ENCODE peak calls at places on chromosomes 2 and 18, in four cellular contexts. A is endodermal cell, U is GM10248, Z is adrenal gland. Y is an unnamed sample.

GRCh38 chr2:237593596-237594310 is 3.2 kb upstream of the RAB17 start:
- DNase-seq in U (no peak), Z (no peak), A (peak), Y (no peak)

GRCh38 chr2:167057461-167057860 is 169.2 kb downstream of the XIRP2 start:
- DNase-seq in Z (no peak), A (no peak), U (no peak), Y (no peak)

GRCh38 chr2:46122318-46122970 is 174.8 kb upstream of the EPAS1 start:
- DNase-seq in Z (no peak), U (no peak), A (no peak), Y (no peak)

GRCh38 chr2:183123959-183124221 is 353 bp upstream of the NUP35 start:
- DNase-seq in A (no peak), U (peak), Z (no peak), Y (no peak)

GRCh38 chr2:38739524-38739923 is 11.6 kb downstream of the SRSF7 start:
- DNase-seq in Z (no peak), U (no peak), A (no peak), Y (no peak)

GRCh38 chr2:205524656-205525055 is 157.6 kb upstream of the NRP2 start:
- DNase-seq in U (no peak), A (no peak), Z (no peak), Y (no peak)

GRCh38 chr2:95270541-95271081 is 3.6 kb upstream of the PROM2 start:
- DNase-seq in Z (no peak), A (peak), U (no peak), Y (peak)

GRCh38 chr2:216897561-216898203 is 37.8 kb upstream of the TNP1 start:
- DNase-seq in A (no peak), U (no peak), Z (no peak), Y (no peak)

GRCh38 chr2:119005565-119005964 is 63.6 kb downstream of the MARCO start:
- DNase-seq in U (no peak), Z (no peak), A (no peak), Y (peak)

GRCh38 chr18:46213295-46213694 is 109.1 kb downstream of the HAUS1 start:
- DNase-seq in Z (no peak), A (no peak), U (peak), Y (no peak)

GRCh38 chr2:186590538-186591441 is 934 bp downstream of the ITGAV start:
- DNase-seq in A (peak), Z (peak), U (peak), Y (no peak)

GRCh38 chr2:73983322-73984202 is 1.1 kb upstream of the TET3 start:
- DNase-seq in Z (no peak), U (no peak), A (peak), Y (no peak)

GRCh38 chr18:62809900-62810299 is 94.6 kb downstream of the PHLPP1 start:
- DNase-seq in U (no peak), A (no peak), Z (no peak), Y (no peak)

GRCh38 chr2:205904873-205905272 is 181.1 kb downstream of the INO80D start:
- DNase-seq in Z (no peak), A (no peak), U (no peak), Y (no peak)

GRCh38 chr18:12327510-12328178 is 19.6 kb downstream of the TUBB6 start:
- DNase-seq in U (peak), A (peak), Z (peak), Y (peak)

GRCh38 chr2:96203130-96204028 is 5.2 kb downstream of the STARD7 start:
- DNase-seq in U (peak), Z (no peak), A (no peak), Y (peak)

GRCh38 chr2:68365087-68365486 is at the start of gene PLEK:
- DNase-seq in A (no peak), Z (peak), U (peak), Y (no peak)

GRCh38 chr18:22490429-22490846 is 72.7 kb upstream of the CTAGE1 start:
- DNase-seq in A (no peak), U (no peak), Z (peak), Y (no peak)

GRCh38 chr2:217223222-217223930 is 363.5 kb upstream of the TNP1 start:
- DNase-seq in U (peak), A (no peak), Z (peak), Y (no peak)

GRCh38 chr2:173053043-173053699 is 22.5 kb upstream of the MAP3K20 start:
- DNase-seq in A (no peak), U (no peak), Z (no peak), Y (no peak)

GRCh38 chr2:148998162-148998830 is 40.2 kb upstream of the LYPD6B start:
- DNase-seq in A (no peak), U (no peak), Z (peak), Y (no peak)

GRCh38 chr18:4254840-4255239 is 200.3 kb downstream of the DLGAP1 start:
- DNase-seq in Z (no peak), U (no peak), A (no peak), Y (no peak)

GRCh38 chr2:12006841-12007240 is 260.4 kb downstream of the LPIN1 start:
- DNase-seq in A (peak), Z (no peak), U (no peak), Y (no peak)

GRCh38 chr2:142853912-142854311 is 23.6 kb upstream of the KYNU start:
- DNase-seq in U (no peak), Z (no peak), A (no peak), Y (no peak)

GRCh38 chr2:164589522-164589921 is 31.8 kb downstream of the GRB14 start:
- DNase-seq in A (no peak), U (no peak), Z (no peak), Y (no peak)

GRCh38 chr18:49258938-49259337 is 201.5 kb downstream of the DYM start:
- DNase-seq in Z (no peak), U (no peak), A (no peak), Y (no peak)
- TF ChIP-seq CTCF in Z (no peak), U (no peak), A (no peak), Y (no peak)

DNA sequence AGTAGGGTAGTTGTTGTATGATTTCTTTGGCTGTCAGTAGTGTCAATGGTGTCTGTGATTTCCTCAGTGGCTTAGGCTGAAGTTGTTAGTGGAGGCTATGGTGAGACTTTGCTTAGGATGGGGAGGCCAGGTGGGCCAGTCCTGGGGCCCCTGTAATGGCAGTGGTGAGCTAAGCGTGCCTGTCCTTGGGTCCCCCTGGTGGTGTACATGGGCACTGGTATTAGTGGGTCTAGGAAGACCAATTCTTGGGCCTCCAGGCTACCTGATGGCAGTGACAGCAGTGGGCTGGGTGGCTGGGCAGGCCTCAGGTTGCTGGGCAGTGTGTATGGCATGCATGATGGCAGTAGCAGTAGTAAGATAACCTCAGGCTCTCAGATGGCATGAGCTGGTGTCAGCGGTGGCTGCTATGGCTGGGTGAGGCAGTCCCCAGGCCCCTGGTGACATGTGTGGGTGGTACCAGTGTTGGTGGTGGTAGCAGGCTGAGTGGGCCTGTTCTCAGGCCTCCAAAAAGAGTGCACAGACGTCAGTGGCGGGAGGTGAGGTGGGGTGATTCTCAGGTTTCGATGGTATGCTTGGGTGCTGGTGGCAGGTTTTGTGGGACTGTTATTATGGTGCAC is 103.2 kb downstream of the KLHL14 start:
- DNase-seq in U (no peak), Z (no peak), A (peak), Y (no peak)
- TF ChIP-seq CTCF in U (no peak), Z (no peak), A (peak), Y (no peak)

GRCh38 chr2:53511549-53511948 is 256.1 kb upstream of the CHAC2 start:
- DNase-seq in Z (no peak), A (no peak), U (no peak), Y (no peak)

GRCh38 chr2:53512071-53512841 is 255.3 kb upstream of the CHAC2 start:
- DNase-seq in A (no peak), U (no peak), Z (no peak), Y (no peak)

GRCh38 chr2:53516650-53517049 is 251.0 kb upstream of the CHAC2 start:
- DNase-seq in U (no peak), Z (no peak), A (no peak), Y (no peak)

GRCh38 chr2:53513167-53513666 is 254.4 kb upstream of the CHAC2 start:
- DNase-seq in Z (no peak), U (no peak), A (no peak), Y (no peak)

GRCh38 chr2:53515435-53516332 is 251.9 kb upstream of the CHAC2 start:
- DNase-seq in U (no peak), Z (no peak), A (peak), Y (no peak)
- TF ChIP-seq CTCF in U (no peak), Z (no peak), A (peak), Y (no peak)

DNA sequence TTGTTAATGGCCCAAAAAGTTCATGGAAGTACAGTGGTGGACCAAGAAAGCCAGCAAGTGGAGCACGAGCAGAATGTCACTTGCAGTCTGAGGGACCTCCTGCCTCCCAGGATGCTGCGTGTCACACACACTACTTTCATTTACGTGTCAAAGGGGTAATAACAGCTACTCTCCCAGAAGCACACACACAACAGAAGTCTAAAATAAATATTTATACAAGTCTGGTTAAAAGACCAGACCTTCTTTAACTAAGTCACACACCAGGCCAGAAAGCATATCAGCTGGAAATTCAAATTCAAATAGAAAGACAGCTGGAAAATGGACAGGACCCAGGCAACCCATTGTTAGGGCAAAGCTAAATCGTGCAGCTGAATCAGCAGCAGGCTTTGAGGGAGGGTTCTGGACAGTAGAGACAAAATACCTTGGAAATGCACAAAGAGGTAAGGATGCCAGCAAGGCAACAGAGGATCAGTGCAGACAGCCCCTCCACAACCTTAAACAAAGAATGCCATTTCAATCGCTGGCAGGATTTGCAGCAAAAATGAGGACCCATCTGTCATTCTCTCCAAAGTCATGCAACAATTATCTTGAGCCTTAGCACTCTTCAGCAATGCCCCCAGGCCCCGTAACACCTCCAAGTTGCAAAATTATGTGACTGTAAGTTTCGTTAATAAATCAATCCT is 160.5 kb downstream of the TMEM163 start:
- DNase-seq in Z (no peak), A (no peak), U (no peak), Y (no peak)
- TF ChIP-seq CTCF in Z (no peak), A (no peak), U (no peak), Y (no peak)

GRCh38 chr2:3171564-3172264 is 205.9 kb downstream of the EIPR1 start:
- DNase-seq in A (no peak), U (no peak), Z (no peak), Y (no peak)

GRCh38 chr2:3168230-3168891 is 209.3 kb downstream of the EIPR1 start:
- DNase-seq in U (no peak), A (peak), Z (no peak), Y (no peak)

GRCh38 chr2:3172265-3172935 is 205.2 kb downstream of the EIPR1 start:
- DNase-seq in Z (no peak), A (no peak), U (no peak), Y (no peak)

GRCh38 chr2:3170792-3171455 is 206.7 kb downstream of the EIPR1 start:
- DNase-seq in Z (no peak), A (no peak), U (no peak), Y (no peak)

GRCh38 chr2:3169106-3169870 is 208.3 kb downstream of the EIPR1 start:
- DNase-seq in U (no peak), A (no peak), Z (no peak), Y (no peak)
- TF ChIP-seq CTCF in U (no peak), A (peak), Z (no peak), Y (no peak)

DNA sequence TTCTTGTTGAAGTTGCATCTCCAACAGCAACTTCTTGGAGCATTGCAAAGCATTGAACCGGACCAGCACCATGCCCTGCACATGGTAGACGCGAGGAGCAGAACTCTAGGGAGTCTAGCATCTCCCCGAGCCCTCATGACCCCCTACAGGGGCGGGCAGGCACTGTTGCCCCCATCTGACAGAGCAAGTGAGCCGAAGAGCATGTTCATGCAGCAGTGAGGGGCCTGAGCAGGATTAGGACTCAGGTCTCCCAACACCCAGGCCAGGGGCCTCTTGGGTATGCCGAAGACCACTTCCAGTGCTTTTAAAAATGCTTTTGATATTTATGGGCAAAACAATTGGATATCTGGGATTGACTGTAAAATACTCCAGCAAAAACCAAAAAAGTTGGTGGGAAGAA is 163.3 kb downstream of the TFCP2L1 start:
- DNase-seq in A (no peak), U (no peak), Z (no peak), Y (no peak)
- TF ChIP-seq CTCF in A (no peak), U (no peak), Z (no peak), Y (no peak)

GRCh38 chr2:151776367-151776766 is 42.1 kb upstream of the NEB start:
- DNase-seq in A (no peak), U (no peak), Z (no peak), Y (no peak)

GRCh38 chr2:151775057-151775740 is 40.9 kb upstream of the NEB start:
- DNase-seq in U (no peak), Z (peak), A (no peak), Y (no peak)

GRCh38 chr2:151774506-151774905 is 40.2 kb upstream of the NEB start:
- DNase-seq in A (no peak), Z (no peak), U (no peak), Y (no peak)

GRCh38 chr2:151777911-151778310 is 43.6 kb upstream of the NEB start:
- DNase-seq in U (no peak), A (no peak), Z (no peak), Y (no peak)

GRCh38 chr2:151777487-151777886 is 43.2 kb upstream of the NEB start:
- DNase-seq in U (no peak), Z (no peak), A (no peak), Y (no peak)
- TF ChIP-seq CTCF in U (peak), Z (no peak), A (peak), Y (no peak)

GRCh38 chr2:126703311-126703710 is 47.4 kb downstream of the GYPC start:
- DNase-seq in U (no peak), A (peak), Z (no peak), Y (peak)
- TF ChIP-seq CTCF in U (no peak), A (no peak), Z (no peak), Y (no peak)

DNA sequence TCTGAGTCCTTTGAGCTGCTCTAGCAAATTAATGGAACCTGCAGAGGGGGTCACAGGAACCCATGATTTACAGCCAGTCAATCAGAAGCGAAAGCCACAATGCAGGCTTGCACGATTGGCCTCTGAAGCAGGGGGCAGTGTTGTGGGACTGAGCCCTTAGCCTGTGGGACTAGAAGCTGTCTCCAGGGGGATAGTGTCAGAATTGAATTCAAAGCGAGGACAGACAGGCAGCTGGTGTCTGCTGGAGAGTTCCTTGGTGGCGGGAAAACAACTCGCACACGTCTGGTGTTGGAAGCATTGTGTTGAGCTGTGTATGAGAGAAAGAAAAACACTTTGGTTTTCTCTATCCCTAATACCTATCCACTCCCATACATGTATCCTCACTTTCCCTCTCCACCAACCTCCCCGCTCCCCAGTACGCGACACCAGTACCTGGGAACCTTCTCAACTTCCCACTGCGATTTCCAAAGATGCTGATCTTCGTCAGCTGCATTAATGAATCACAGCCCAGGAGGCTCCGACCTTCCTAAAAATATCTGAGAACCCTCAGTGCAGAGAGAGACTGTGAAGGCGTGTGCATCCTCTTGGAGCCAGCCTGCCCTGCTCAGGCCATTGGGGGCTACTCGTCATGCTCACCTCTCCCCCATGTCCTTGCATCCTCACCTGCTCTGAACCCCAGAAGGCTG is 88.2 kb downstream of the HS1BP3 start:
- DNase-seq in A (peak), Z (no peak), U (no peak), Y (no peak)
- TF ChIP-seq CTCF in A (peak), Z (no peak), U (peak), Y (no peak)

GRCh38 chr2:100186126-100186525 is 43.7 kb upstream of the AFF3 start:
- DNase-seq in Z (no peak), A (no peak), U (no peak), Y (peak)
- TF ChIP-seq CTCF in Z (no peak), A (no peak), U (no peak), Y (no peak)